ENCODE peak calls at places on chromosomes 7 and 10, in four cellular contexts. D is GM23338, W is RWPE1, H is cardiac fibroblast. S is an unnamed sample.

GRCh38 chr10:132174237-132174636 is 12.5 kb upstream of the DPYSL4 start:
- DNase-seq in D (no peak), W (no peak), H (no peak), S (no peak)

GRCh38 chr10:129236411-129236810 is 230.6 kb upstream of the MGMT start:
- DNase-seq in D (no peak), W (no peak), H (no peak), S (no peak)

GRCh38 chr10:81018898-81019890 is 481.5 kb downstream of the SH2D4B start:
- DNase-seq in D (peak), W (peak), H (peak), S (peak)

GRCh38 chr10:18164771-18165361 is 24.6 kb downstream of the CACNB2 start:
- DNase-seq in D (no peak), W (no peak), H (peak), S (no peak)

GRCh38 chr7:31747553-31747952 is 60.5 kb downstream of the PPP1R17 start:
- DNase-seq in D (no peak), W (peak), H (no peak), S (no peak)

GRCh38 chr10:86365346-86366032 is 1.1 kb downstream of the GRID1 start:
- DNase-seq in D (peak), W (no peak), H (no peak), S (no peak)

GRCh38 chr10:90461437-90462155 is 396.2 kb downstream of the HTR7 start:
- DNase-seq in D (no peak), W (no peak), H (no peak), S (no peak)

GRCh38 chr10:72557362-72557761 is 68.5 kb downstream of the MICU1 start:
- DNase-seq in D (no peak), W (no peak), H (peak), S (no peak)

GRCh38 chr7:113521468-113521867 is 397.3 kb downstream of the PPP1R3A start:
- DNase-seq in D (no peak), W (no peak), H (peak), S (no peak)

GRCh38 chr10:32084484-32084883 is 28.3 kb upstream of the KIF5B start:
- DNase-seq in D (no peak), W (no peak), H (no peak), S (no peak)

GRCh38 chr10:89163265-89163995 is 43.7 kb downstream of the CH25H start:
- DNase-seq in D (no peak), W (peak), H (peak), S (no peak)

GRCh38 chr7:13130321-13130720 is 442.9 kb downstream of the ARL4A start:
- DNase-seq in D (no peak), W (no peak), H (no peak), S (no peak)

GRCh38 chr10:59805043-59805442 is 51.8 kb upstream of the MRLN start:
- DNase-seq in D (peak), W (no peak), H (peak), S (peak)

GRCh38 chr7:102992820-102993531 is 80.2 kb downstream of the LRRC17 start:
- DNase-seq in D (no peak), W (peak), H (peak), S (peak)

GRCh38 chr10:15879058-15879457 is 18.8 kb upstream of the MINDY3 start:
- DNase-seq in D (peak), W (peak), H (peak), S (no peak)

GRCh38 chr7:143460585-143460984 is 17.1 kb upstream of the TAS2R41 start:
- DNase-seq in D (no peak), W (no peak), H (no peak), S (no peak)

GRCh38 chr7:24842449-24843241 is 85.4 kb upstream of the GSDME start:
- DNase-seq in D (no peak), W (no peak), H (peak), S (peak)

GRCh38 chr10:72096115-72097000 is 8.0 kb upstream of the SPOCK2 start:
- DNase-seq in D (no peak), W (no peak), H (peak), S (peak)

GRCh38 chr7:16646427-16647081 is 573 bp downstream of the BZW2 start:
- DNase-seq in D (no peak), W (no peak), H (peak), S (peak)

GRCh38 chr10:86483664-86484063 is 37.9 kb downstream of the WAPL start:
- DNase-seq in D (no peak), W (no peak), H (no peak), S (no peak)

GRCh38 chr7:55425141-55425752 is 60.1 kb downstream of the LANCL2 start:
- DNase-seq in D (no peak), W (no peak), H (no peak), S (no peak)

GRCh38 chr10:3109633-3110032 is 42.3 kb downstream of the PFKP start:
- DNase-seq in D (no peak), W (no peak), H (no peak), S (no peak)

GRCh38 chr7:33735403-33735802 is 169.9 kb upstream of the BMPER start:
- DNase-seq in D (no peak), W (no peak), H (no peak), S (no peak)

GRCh38 chr7:71186535-71186934 is 54.6 kb downstream of the GALNT17 start:
- DNase-seq in D (no peak), W (no peak), H (no peak), S (no peak)

GRCh38 chr7:1794888-1795542 is 124.9 kb downstream of the ELFN1 start:
- DNase-seq in D (no peak), W (no peak), H (peak), S (no peak)
- TF ChIP-seq CTCF in D (peak), W (no peak), H (peak), S (no peak)

GRCh38 chr10:35911954-35912353 is 269.9 kb upstream of the FZD8 start:
- DNase-seq in D (no peak), W (no peak), H (no peak), S (no peak)

GRCh38 chr10:35921866-35922265 is 279.8 kb upstream of the FZD8 start:
- DNase-seq in D (no peak), W (no peak), H (no peak), S (no peak)

GRCh38 chr10:35912615-35913170 is 270.6 kb upstream of the FZD8 start:
- DNase-seq in D (peak), W (peak), H (peak), S (no peak)

GRCh38 chr10:35913628-35914027 is 271.5 kb upstream of the FZD8 start:
- DNase-seq in D (no peak), W (peak), H (peak), S (no peak)

DNA sequence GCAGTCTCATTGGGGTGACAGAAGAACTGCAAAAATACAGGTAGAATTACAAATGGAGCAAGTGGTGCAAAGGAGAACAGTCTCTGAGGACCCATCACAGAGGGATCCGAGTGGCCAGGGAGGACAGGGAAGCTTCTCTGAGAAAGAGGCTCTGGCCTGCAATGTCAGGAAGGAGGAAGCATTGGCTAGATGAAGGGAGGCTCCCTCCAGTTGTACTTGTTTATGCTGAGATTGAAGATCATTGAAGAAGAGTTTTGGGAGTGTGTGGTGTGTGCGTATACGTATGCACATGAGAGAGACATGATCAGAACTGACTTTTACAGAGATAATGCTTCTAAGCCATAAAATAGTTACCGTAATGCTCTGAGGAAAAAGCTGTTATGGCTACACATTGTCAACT is 274.7 kb upstream of the FZD8 start:
- DNase-seq in D (peak), W (peak), H (peak), S (no peak)
- TF ChIP-seq CTCF in D (peak), W (no peak), H (no peak), S (no peak)

DNA sequence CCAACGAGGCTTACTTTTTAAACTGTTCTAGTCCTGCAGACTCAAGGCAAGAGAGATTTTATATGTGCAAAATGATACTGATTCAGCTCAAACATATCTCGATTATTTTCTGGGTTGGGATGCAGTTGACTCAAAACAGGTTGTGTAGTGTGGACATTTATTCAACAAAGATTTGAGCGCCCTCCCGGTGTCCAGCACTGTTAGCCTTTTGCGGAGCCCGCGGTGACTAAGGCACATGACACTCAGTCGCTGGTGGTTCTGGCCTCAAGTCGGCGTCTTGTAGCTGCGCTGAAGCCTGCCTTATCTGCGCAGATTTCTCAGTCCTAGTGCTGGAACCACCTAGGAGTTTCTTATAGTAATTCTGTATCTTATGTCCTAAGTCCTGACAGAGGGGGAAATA is 938 bp upstream of the CADPS2 start:
- DNase-seq in D (peak), W (peak), H (peak), S (peak)
- TF ChIP-seq CTCF in D (peak), W (no peak), H (peak), S (no peak)

GRCh38 chr10:62690703-62691102 is 113.8 kb upstream of the ADO start:
- DNase-seq in D (peak), W (no peak), H (peak), S (no peak)
- TF ChIP-seq CTCF in D (peak), W (no peak), H (no peak), S (no peak)

GRCh38 chr10:98790817-98791216 is 344.1 kb upstream of the HPS1 start:
- DNase-seq in D (peak), W (peak), H (peak), S (no peak)
- TF ChIP-seq CTCF in D (peak), W (peak), H (no peak), S (no peak)

GRCh38 chr7:20834656-20835055 is 48.0 kb upstream of the SP8 start:
- DNase-seq in D (peak), W (peak), H (no peak), S (no peak)
- TF ChIP-seq CTCF in D (peak), W (peak), H (no peak), S (peak)

GRCh38 chr10:6213908-6214307 is 11.2 kb downstream of the PFKFB3 start:
- DNase-seq in D (no peak), W (no peak), H (no peak), S (no peak)

GRCh38 chr10:6213257-6213905 is 10.6 kb downstream of the PFKFB3 start:
- DNase-seq in D (no peak), W (no peak), H (peak), S (no peak)

GRCh38 chr10:6212266-6212640 is 9.5 kb downstream of the PFKFB3 start:
- DNase-seq in D (no peak), W (no peak), H (no peak), S (no peak)

GRCh38 chr10:6212806-6213205 is 10.1 kb downstream of the PFKFB3 start:
- DNase-seq in D (no peak), W (no peak), H (no peak), S (no peak)

GRCh38 chr10:6211341-6212265 is 8.9 kb downstream of the PFKFB3 start:
- DNase-seq in D (peak), W (no peak), H (peak), S (no peak)
- TF ChIP-seq CTCF in D (no peak), W (no peak), H (no peak), S (no peak)

DNA sequence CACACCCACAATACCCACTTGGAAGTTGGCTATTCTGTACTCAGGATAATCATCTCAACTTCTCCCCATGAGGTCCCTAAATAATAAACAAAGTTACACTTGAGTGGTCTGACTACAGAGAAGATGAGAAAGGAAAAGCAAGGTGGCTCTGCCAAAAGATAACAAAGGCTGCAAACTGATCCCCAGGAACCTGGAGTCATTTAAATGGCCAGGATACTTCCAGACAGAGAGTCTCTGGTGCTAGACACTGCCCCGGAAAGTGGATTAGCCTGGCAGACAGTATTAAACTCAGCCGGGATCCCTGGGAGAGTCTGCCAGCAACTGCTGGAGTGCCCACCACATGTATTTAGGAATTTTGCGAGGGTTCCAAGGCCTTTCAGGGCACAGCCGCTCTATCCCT is 93.7 kb downstream of the DGKI start:
- DNase-seq in D (no peak), W (no peak), H (no peak), S (no peak)
- TF ChIP-seq CTCF in D (no peak), W (no peak), H (no peak), S (no peak)

GRCh38 chr7:4849390-4849789 is 12.4 kb downstream of the PAPOLB start:
- DNase-seq in D (peak), W (peak), H (peak), S (peak)
- TF ChIP-seq CTCF in D (peak), W (no peak), H (peak), S (peak)

DNA sequence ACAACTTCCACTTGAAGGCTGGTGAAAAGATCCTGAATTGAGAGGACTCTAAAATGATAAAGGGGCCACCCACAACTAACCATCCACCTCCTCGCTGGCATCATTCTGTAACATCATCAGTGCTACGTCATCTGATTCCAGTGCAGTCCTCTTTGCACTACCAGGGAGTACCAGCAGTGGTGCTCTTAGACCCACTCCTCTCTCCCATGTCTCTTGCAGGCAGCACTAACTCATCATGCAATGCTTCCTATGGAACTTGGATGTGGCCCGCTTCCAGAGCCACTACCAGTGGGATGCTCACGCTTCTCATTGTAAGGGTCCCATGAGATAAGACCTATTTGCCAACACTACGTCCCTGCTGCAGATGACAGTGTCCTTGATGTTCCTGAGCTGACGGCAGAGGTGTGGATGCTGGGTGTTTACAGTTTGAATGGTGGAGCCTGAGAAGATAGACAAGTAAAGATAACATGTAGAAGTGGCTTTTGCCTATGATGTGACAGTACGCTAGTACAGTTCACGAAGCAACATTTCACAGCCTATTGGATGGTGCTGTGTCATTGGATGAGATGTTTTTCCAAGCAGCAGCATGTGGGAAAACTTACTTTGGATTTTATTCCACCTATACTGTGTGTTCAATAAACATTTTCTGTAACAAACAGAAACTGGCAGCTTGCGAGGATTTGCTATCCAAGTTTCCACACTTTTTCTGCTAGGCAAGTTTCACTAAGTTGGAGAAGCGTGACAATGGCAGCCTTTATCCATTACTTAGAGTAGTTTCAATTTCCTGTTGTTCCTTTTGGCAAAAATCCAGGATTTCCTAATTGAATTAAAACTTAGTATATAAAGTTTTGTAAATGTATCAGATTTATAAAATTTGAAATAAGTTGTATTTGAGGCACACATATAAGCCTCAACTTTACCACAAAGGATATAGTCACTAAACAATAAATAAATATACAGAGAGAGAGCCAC is 35.9 kb upstream of the COBL start:
- DNase-seq in D (peak), W (no peak), H (no peak), S (no peak)
- TF ChIP-seq CTCF in D (peak), W (no peak), H (no peak), S (peak)

S was measured in Calu3.